ENCODE peak calls at places on chromosomes 16 and 17, in four cellular contexts. A, E, L and N are unnamed samples.

GRCh38 chr17:3796110-3796821 is 4.7 kb downstream of the ITGAE start:
- DNase-seq in A (no peak), E (no peak), L (no peak), N (no peak)

GRCh38 chr17:31581022-31581483 is 189.6 kb downstream of the RAB11FIP4 start:
- DNase-seq in A (peak), E (no peak), L (peak), N (no peak)

GRCh38 chr17:45768000-45768399 is 16.1 kb upstream of the CRHR1 start:
- DNase-seq in A (no peak), E (no peak), L (peak), N (no peak)

GRCh38 chr17:12089809-12090384 is 69.2 kb downstream of the MAP2K4 start:
- DNase-seq in A (peak), E (no peak), L (peak), N (no peak)

GRCh38 chr17:55872374-55872773 is 121.5 kb downstream of the PCTP start:
- DNase-seq in A (no peak), E (no peak), L (no peak), N (no peak)

GRCh38 chr16:1812732-1813163 is 13.9 kb downstream of the HAGH start:
- DNase-seq in A (peak), E (no peak), L (peak), N (peak)

GRCh38 chr17:48002920-48003685 is 32.2 kb downstream of the CDK5RAP3 start:
- DNase-seq in A (no peak), E (no peak), L (no peak), N (no peak)

GRCh38 chr17:80774146-80774545 is 217.5 kb upstream of the CHMP6 start:
- DNase-seq in A (no peak), E (no peak), L (no peak), N (no peak)

GRCh38 chr17:34736611-34737010 is 157.2 kb downstream of the TMEM132E start:
- DNase-seq in A (no peak), E (no peak), L (no peak), N (no peak)